ENCODE peak calls at places on chromosomes 1 and 21, in eight cellular contexts. X is HCT116, R is HepG2, J is upper lobe of left lung, D is GM12878, Q is Panc1, C is GM23338, O is K562. W is an unnamed sample.

GRCh38 chr1:30253361-30253760 is 470.0 kb downstream of the MATN1 start:
- ATAC-seq in C (no peak), X (no peak), J (no peak), Q (no peak), R (no peak), D (no peak), O (no peak), W (no peak)

GRCh38 chr1:205448540-205449253 is 7.1 kb downstream of the BLACAT1 start:
- ATAC-seq in R (peak), D (no peak), X (no peak), C (peak), Q (no peak), J (no peak), O (no peak), W (no peak)

GRCh38 chr1:41870076-41870562 is 48.6 kb downstream of the HIVEP3 start:
- ATAC-seq in D (peak), X (peak), R (no peak), J (no peak), C (no peak), O (no peak), Q (peak), W (no peak)

GRCh38 chr21:41846536-41846935 is 32.6 kb downstream of the PRDM15 start:
- ATAC-seq in O (no peak), R (no peak), C (no peak), D (no peak), X (no peak), J (no peak), Q (no peak), W (no peak)

GRCh38 chr1:154433161-154433681 is 28.1 kb downstream of the IL6R start:
- ATAC-seq in X (peak), R (no peak), Q (no peak), J (no peak), O (no peak), C (no peak), D (no peak), W (no peak)

GRCh38 chr1:116345830-116346229 is 27.2 kb upstream of the ATP1A1 start:
- ATAC-seq in Q (no peak), D (no peak), C (peak), J (no peak), X (no peak), O (no peak), R (no peak), W (no peak)

GRCh38 chr1:114040273-114041043 is 61.2 kb downstream of the OLFML3 start:
- ATAC-seq in Q (no peak), O (no peak), J (peak), R (no peak), C (no peak), D (no peak), X (no peak), W (peak)

GRCh38 chr1:214351551-214352277 is 70.8 kb downstream of the SMYD2 start:
- ATAC-seq in C (no peak), O (no peak), D (no peak), X (no peak), J (no peak), R (no peak), Q (no peak), W (no peak)

GRCh38 chr1:54571803-54572202 is 23.8 kb downstream of the ACOT11 start:
- ATAC-seq in C (peak), O (peak), X (no peak), D (peak), R (peak), J (no peak), Q (peak), W (no peak)

GRCh38 chr1:87393437-87394085 is 64.9 kb downstream of the LMO4 start:
- ATAC-seq in R (no peak), Q (no peak), C (no peak), D (no peak), O (no peak), X (no peak), J (no peak), W (no peak)

GRCh38 chr1:167520711-167521206 is 2.4 kb upstream of the CD247 start:
- ATAC-seq in O (no peak), D (peak), Q (no peak), C (peak), R (no peak), J (no peak), X (peak), W (no peak)

GRCh38 chr1:213987876-213988638 is at the start of gene PROX1:
- ATAC-seq in C (peak), Q (peak), R (peak), X (no peak), O (peak), D (peak), J (peak), W (peak)

GRCh38 chr1:31370021-31370420 is 2.9 kb downstream of the FABP3 start:
- ATAC-seq in D (no peak), O (no peak), C (no peak), Q (no peak), R (no peak), X (no peak), J (no peak), W (no peak)

GRCh38 chr1:216627252-216627651 is 96.0 kb downstream of the ESRRG start:
- ATAC-seq in O (no peak), J (no peak), D (no peak), X (no peak), C (no peak), Q (no peak), R (no peak), W (no peak)

GRCh38 chr1:203271018-203271743 is 34.1 kb upstream of the BTG2 start:
- ATAC-seq in R (no peak), J (peak), C (peak), Q (peak), X (peak), O (peak), D (peak), W (no peak)

GRCh38 chr1:226872455-226872854 is 2.0 kb downstream of the PSEN2 start:
- ATAC-seq in X (no peak), O (no peak), Q (no peak), D (no peak), R (no peak), J (no peak), C (no peak), W (no peak)

GRCh38 chr1:25771246-25772114 is 28.5 kb upstream of the SELENON start:
- ATAC-seq in O (peak), D (peak), R (peak), J (no peak), X (no peak), C (peak), Q (no peak), W (peak)

GRCh38 chr1:87968259-87968955 is 639.7 kb downstream of the LMO4 start:
- ATAC-seq in D (no peak), X (no peak), J (peak), O (no peak), Q (no peak), C (peak), R (no peak), W (peak)

GRCh38 chr1:27246194-27246593 is 11.8 kb downstream of the WDTC1 start:
- ATAC-seq in D (no peak), C (no peak), Q (no peak), J (no peak), X (no peak), O (no peak), R (no peak), W (no peak)

GRCh38 chr1:160342520-160342919 is 530 bp downstream of the COPA start:
- ATAC-seq in J (peak), X (peak), R (no peak), D (peak), O (peak), C (peak), Q (peak), W (peak)

GRCh38 chr21:39115659-39116235 is 67.5 kb downstream of the PSMG1 start:
- ATAC-seq in J (no peak), D (no peak), Q (no peak), X (peak), O (peak), R (peak), C (no peak), W (no peak)

GRCh38 chr1:198157847-198158765 is 1.3 kb downstream of the NEK7 start:
- ATAC-seq in X (no peak), Q (no peak), O (peak), D (peak), C (peak), J (no peak), R (no peak), W (no peak)

GRCh38 chr1:14138135-14138506 is 438.1 kb downstream of the PRDM2 start:
- ATAC-seq in R (no peak), J (no peak), O (no peak), Q (no peak), X (no peak), C (no peak), D (no peak), W (no peak)

GRCh38 chr1:217524787-217525520 is 105.9 kb downstream of the GPATCH2 start:
- ATAC-seq in Q (no peak), C (no peak), O (no peak), D (no peak), R (no peak), X (no peak), J (no peak), W (no peak)

GRCh38 chr1:226364129-226364899 is 43.6 kb downstream of the PARP1 start:
- ATAC-seq in O (peak), X (no peak), R (no peak), D (no peak), C (no peak), Q (no peak), J (no peak), W (no peak)

GRCh38 chr1:74767490-74767889 is 34.5 kb downstream of the TYW3 start:
- ATAC-seq in D (peak), R (peak), J (no peak), O (peak), Q (no peak), C (peak), X (peak), W (no peak)

GRCh38 chr1:173303984-173304383 is 96.9 kb upstream of the TNFSF4 start:
- ATAC-seq in Q (no peak), D (peak), X (no peak), R (no peak), C (no peak), J (no peak), O (no peak), W (no peak)

GRCh38 chr1:235408503-235408960 is 41.3 kb downstream of the TBCE start:
- ATAC-seq in J (no peak), D (no peak), X (no peak), O (peak), C (no peak), R (peak), Q (peak), W (no peak)

GRCh38 chr1:90193116-90193515 is 198.2 kb downstream of the ZNF326 start:
- ATAC-seq in Q (no peak), X (no peak), D (no peak), J (no peak), O (no peak), R (no peak), C (no peak), W (no peak)

GRCh38 chr21:15034126-15034848 is 30.5 kb downstream of the NRIP1 start:
- ATAC-seq in D (no peak), O (no peak), J (no peak), X (no peak), R (no peak), C (no peak), Q (no peak), W (no peak)

GRCh38 chr21:39087976-39088370 is 95.3 kb downstream of the PSMG1 start:
- ATAC-seq in Q (no peak), O (no peak), D (no peak), C (no peak), J (no peak), R (no peak), X (no peak), W (no peak)

GRCh38 chr1:10794724-10795304 is 1.6 kb downstream of the CASZ1 start:
- ATAC-seq in X (peak), R (peak), D (no peak), Q (peak), C (peak), J (no peak), O (no peak), W (no peak)

GRCh38 chr1:157469715-157470114 is 82.6 kb downstream of the FCRL5 start:
- ATAC-seq in D (no peak), C (no peak), X (no peak), O (no peak), R (no peak), J (no peak), Q (no peak), W (no peak)

GRCh38 chr1:3067671-3068399 is 1.2 kb upstream of the PRDM16 start:
- ATAC-seq in O (no peak), Q (no peak), J (no peak), R (no peak), X (no peak), D (no peak), C (peak), W (no peak)

GRCh38 chr1:35797380-35797779 is 10.4 kb upstream of the AGO4 start:
- ATAC-seq in O (no peak), X (no peak), D (peak), C (no peak), R (no peak), Q (no peak), J (no peak), W (no peak)

GRCh38 chr1:21251773-21252471 is 38.3 kb downstream of the ECE1 start:
- ATAC-seq in C (no peak), O (no peak), R (peak), D (no peak), J (peak), X (peak), Q (peak), W (peak)
- TF ChIP-seq POLR2AphosphoS5 in C (no peak), O (no peak), R (no peak), D (no peak), J (no peak), X (peak), Q (no peak), W (peak)

GRCh38 chr1:58968360-58968952 is 184.6 kb upstream of the JUN start:
- ATAC-seq in O (peak), R (no peak), D (peak), X (no peak), C (no peak), J (peak), Q (no peak), W (peak)

GRCh38 chr1:58964428-58964827 is 180.6 kb upstream of the JUN start:
- ATAC-seq in Q (no peak), R (no peak), C (no peak), J (peak), O (no peak), X (no peak), D (no peak), W (no peak)

GRCh38 chr1:58966103-58966916 is 182.5 kb upstream of the JUN start:
- ATAC-seq in R (no peak), J (no peak), C (no peak), O (no peak), X (no peak), D (no peak), Q (no peak), W (no peak)

GRCh38 chr1:58966917-58967733 is 183.3 kb upstream of the JUN start:
- ATAC-seq in R (peak), J (no peak), D (no peak), C (no peak), O (no peak), Q (no peak), X (no peak), W (no peak)

DNA sequence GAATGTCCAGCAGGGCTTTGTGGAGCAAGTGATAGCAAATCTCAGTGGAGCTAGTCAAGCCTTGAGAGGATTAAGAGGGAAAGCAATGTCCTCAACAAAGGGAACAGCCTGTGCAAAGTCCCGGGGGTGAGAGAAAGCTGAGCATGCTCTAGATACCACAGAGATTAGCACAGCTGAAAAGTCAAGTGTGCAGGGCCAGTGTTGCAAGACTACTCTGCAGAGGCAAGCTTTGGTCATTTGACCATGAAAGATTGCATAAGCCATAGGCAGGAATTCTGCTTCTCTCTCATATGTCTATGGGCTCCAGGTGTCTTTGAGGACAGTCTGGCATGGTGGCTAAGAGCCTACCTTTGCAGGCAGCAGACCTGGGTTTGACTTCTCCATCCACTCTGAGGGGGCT is 181.0 kb upstream of the JUN start:
- ATAC-seq in R (peak), O (no peak), C (no peak), D (no peak), X (no peak), J (peak), Q (no peak), W (no peak)
- TF ChIP-seq POLR2AphosphoS5 in R (no peak), O (no peak), C (no peak), D (no peak), X (no peak), J (no peak), Q (no peak), W (no peak)

DNA sequence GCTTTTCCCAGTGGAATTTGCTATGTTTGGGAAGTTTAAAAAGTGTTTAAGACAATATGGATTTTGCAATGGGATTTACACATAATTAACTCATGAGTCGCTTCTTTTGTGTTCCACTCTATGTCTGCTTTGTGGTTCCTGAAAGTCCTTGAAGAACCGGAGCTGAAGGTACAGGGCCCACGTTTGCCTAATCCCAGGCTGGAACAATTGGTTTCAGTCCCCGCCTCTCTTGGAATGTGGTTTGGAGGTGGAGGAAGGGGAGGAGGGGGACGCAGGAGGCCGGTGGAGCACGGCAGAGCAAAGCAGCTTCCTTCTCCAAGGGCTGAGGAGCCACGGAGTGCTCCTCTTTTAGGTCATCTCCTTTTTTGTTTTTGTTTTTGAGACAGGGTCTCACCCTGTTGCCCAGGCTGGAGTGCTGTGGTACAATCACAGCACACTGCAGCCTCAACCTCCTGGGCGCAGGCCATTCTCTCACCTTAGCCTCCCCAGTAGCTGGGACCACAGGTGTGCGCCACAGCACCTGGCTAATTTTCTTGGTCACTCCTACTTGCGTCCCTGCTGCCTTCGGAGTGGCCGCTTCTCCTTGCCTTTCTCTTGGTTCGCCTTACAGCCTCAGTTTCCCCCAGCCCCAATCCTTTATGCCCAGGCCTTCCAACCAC is 129.5 kb upstream of the ERRFI1 start:
- ATAC-seq in R (no peak), C (peak), Q (peak), D (no peak), O (no peak), X (peak), J (no peak), W (no peak)
- TF ChIP-seq POLR2AphosphoS5 in R (no peak), C (no peak), Q (no peak), D (no peak), O (no peak), X (peak), J (no peak), W (no peak)

DNA sequence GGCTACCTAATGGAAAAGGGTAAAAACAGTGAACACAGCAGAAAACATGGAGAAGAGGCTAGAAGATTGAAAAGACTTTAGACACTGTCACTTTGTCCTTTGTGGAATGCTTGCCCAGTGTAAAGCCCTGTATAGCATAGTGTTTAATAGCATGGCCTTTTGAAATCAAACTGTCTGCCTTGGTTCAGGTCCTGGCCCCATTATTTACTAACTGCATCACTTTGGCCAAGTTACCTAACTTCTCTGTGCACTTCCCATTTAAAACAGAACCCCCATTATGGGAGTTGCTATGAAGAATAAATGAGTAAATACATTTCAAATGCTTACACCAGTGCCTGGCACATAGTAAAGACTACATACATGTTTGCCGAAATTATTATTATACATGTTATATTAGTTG is 12.1 kb downstream of the PHC2 start:
- ATAC-seq in X (no peak), D (no peak), O (no peak), J (no peak), R (no peak), C (no peak), Q (no peak), W (no peak)
- TF ChIP-seq POLR2AphosphoS5 in X (no peak), D (no peak), O (no peak), J (no peak), R (no peak), C (no peak), Q (no peak), W (no peak)

DNA sequence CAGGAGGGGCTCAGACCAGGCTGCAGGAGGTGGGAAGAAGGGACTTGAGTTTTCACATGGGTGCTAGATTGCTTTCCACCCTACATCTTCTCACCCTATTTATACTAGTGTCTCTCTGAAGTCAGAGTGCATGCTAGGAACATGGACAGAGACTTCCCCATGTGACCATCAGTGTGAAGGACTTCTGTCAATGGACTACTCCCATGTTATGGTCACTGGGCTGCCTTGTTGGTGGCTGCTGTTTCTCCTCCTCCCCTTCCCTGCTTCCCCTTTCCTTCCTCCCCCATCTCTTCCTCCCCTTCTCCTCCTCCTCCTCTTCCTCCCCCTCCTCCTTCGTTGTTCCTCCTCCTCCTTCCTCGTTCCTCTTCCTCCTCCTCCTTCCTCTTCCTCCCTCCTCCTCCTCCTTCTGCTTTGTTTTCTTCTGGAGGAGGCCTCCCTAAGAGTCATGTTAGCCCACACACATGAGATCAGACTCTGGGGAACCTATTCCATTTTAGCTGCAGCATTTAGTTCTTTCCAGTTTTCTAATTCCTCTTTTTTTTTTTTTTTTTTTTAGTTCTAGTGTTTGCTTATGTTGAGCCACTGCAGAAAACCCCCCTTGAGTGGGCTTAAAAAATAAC is 35.8 kb downstream of the IER5 start:
- ATAC-seq in X (no peak), Q (no peak), J (peak), R (no peak), O (peak), C (no peak), D (no peak), W (peak)
- TF ChIP-seq POLR2AphosphoS5 in X (no peak), Q (no peak), J (no peak), R (no peak), O (peak), C (no peak), D (no peak), W (no peak)

DNA sequence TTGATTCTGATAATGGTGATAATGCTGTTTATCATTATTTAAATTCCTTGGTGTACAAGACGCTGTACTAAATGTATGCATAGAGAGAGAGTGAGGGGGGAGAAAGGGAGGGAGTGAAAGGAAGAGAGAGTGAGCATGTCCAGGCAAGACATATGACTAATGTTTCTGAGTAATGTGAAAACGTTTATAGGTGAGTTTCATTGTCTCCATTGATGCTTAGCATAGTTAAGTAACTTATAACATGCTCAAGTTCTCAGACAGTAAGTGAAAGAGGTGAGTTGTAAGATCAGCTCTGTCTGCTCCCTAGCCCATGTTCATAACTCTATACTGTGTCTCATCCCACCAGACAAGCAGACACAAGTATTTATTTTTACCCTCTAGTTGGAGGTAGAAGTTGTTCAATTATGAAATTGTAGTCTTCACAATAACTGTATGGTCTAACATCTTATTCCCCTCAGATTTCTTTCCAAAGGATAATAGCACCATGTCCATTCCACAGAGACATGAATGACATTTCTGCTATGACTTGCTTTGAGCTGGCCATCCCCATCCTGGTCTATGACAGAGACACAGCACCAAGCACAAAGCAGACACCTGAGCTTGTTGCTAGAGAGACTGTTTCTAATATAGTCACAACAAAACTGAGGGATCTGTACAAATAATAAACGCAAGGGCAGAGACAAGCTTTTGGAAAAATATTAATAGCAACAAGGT is 285.1 kb downstream of the CACNA1E start:
- ATAC-seq in C (no peak), D (peak), J (no peak), X (no peak), Q (no peak), R (no peak), O (no peak), W (no peak)
- TF ChIP-seq POLR2AphosphoS5 in C (no peak), D (no peak), J (no peak), X (no peak), Q (no peak), R (no peak), O (no peak), W (no peak)

W was measured in gastroesophageal sphincter.